ENCODE peak calls at places on chromosome 1, in seven cellular contexts. C is CD4-positive, alpha-beta T cell; M is dorsolateral prefrontal cortex; R is WTC11; B is uterus; E is AG10803; L is H9. V is an unnamed sample.

GRCh38 chr1:100130552-100131077 is 2.1 kb downstream of the SASS6 start:
- DNase-seq in E (peak; percentile 19), R (no peak), L (no peak), B (no peak), M (no peak), C (no peak), V (no peak)

GRCh38 chr1:22443332-22443731 is 8.3 kb upstream of the ZBTB40 start:
- DNase-seq in M (no peak), E (no peak), L (no peak), B (no peak), R (no peak), C (no peak), V (no peak)

GRCh38 chr1:7298749-7299151 is 472.3 kb upstream of the VAMP3 start:
- DNase-seq in R (no peak), L (no peak), C (no peak), M (no peak), E (peak; percentile 50), B (no peak), V (no peak)

GRCh38 chr1:23777979-23778814 is at the start of gene PITHD1:
- DNase-seq in M (peak; percentile 55), C (peak; percentile 73), L (peak; percentile 84), E (peak; percentile 76), B (peak; percentile 77), R (peak; percentile 76), V (peak; percentile 55)

GRCh38 chr1:9655127-9655723 is 3.7 kb downstream of the PIK3CD start:
- DNase-seq in C (peak; percentile 41), E (no peak), L (no peak), B (no peak), R (no peak), M (no peak), V (no peak)

GRCh38 chr1:225319951-225320350 is 107.9 kb downstream of the LBR start:
- DNase-seq in B (no peak), E (no peak), M (no peak), R (no peak), C (no peak), L (no peak), V (no peak)

GRCh38 chr1:68916227-68916853 is 419.5 kb upstream of the DEPDC1 start:
- DNase-seq in M (no peak), R (no peak), C (no peak), L (no peak), B (peak; percentile 16), E (peak; percentile 12), V (peak; percentile 88)

GRCh38 chr1:168081373-168082007 is 55.2 kb downstream of the GPR161 start:
- DNase-seq in M (no peak), B (no peak), R (no peak), E (peak; percentile 96), C (no peak), L (no peak), V (peak; percentile 71)

GRCh38 chr1:45205000-45205909 is 1.1 kb downstream of the ZSWIM5 start:
- DNase-seq in L (peak; percentile 61), M (peak; percentile 22), B (peak; percentile 44), E (peak; percentile 9), R (peak; percentile 67), C (no peak), V (no peak)

GRCh38 chr1:56774067-56774609 is 45.1 kb downstream of the FYB2 start:
- DNase-seq in E (no peak), C (no peak), B (no peak), M (no peak), R (no peak), L (no peak), V (no peak)

GRCh38 chr1:10507111-10507879 is 32.5 kb downstream of the PEX14 start:
- DNase-seq in L (peak; percentile 69), C (peak; percentile 49), M (no peak), R (peak; percentile 58), B (peak; percentile 37), E (peak; percentile 88), V (peak; percentile 56)

GRCh38 chr1:218668151-218668550 is 323.0 kb downstream of the TGFB2 start:
- DNase-seq in E (no peak), M (no peak), C (no peak), B (no peak), R (no peak), L (no peak), V (no peak)

GRCh38 chr1:204104331-204105222 is 31.7 kb downstream of the SOX13 start:
- DNase-seq in B (no peak), L (no peak), M (no peak), C (no peak), E (no peak), R (no peak), V (no peak)

GRCh38 chr1:150484861-150485260 is 2.4 kb upstream of the TARS2 start:
- DNase-seq in L (no peak), M (no peak), E (peak; percentile 59), C (no peak), R (no peak), B (no peak), V (no peak)
- TF ChIP-seq CTCF in L (peak; percentile 29), M (no peak), E (peak; percentile 71), C (no peak), R (no peak), B (no peak), V (peak; percentile 42)

DNA sequence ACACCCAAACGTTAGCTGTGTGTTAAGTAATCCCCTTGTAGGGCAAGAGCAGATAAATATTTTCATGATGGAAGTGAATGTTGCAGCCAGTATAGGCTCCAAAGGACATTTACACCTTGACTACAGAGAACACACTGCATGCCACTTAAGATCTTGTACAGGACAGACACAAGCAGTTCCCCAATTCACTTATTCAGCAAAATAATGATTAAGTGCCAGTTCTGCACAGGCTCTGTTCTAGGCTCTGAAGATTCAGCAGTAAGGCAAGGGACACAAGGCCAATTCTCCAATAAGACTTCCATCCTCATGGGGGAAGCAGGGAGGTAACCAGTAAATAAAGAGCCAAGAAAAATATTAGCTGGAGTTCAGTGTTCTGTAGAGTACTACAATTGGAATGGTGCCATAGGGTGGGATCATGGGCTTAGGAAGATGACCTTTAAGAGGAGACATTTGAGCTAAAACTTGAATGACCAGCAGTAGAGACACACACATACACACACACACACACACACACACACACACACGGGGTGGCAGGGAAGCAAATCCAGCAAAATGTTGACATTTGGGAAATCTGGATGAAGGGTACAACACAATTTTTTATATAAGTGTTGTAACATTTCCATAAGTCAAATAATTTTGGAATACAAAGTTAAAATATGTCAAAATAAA is 199.9 kb upstream of the JUN start:
- DNase-seq in B (no peak), L (no peak), C (no peak), R (no peak), M (no peak), E (no peak), V (no peak)
- TF ChIP-seq CTCF in B (no peak), L (no peak), C (no peak), R (no peak), M (no peak), E (no peak), V (no peak)

GRCh38 chr1:156136970-156137483 is 16.4 kb upstream of the SEMA4A start:
- DNase-seq in C (no peak), L (no peak), M (no peak), R (peak; percentile 55), E (no peak), B (no peak), V (no peak)
- TF ChIP-seq CTCF in C (no peak), L (peak; percentile 58), M (no peak), R (no peak), E (peak; percentile 17), B (no peak), V (peak; percentile 12)

GRCh38 chr1:186482661-186483255 is 21.8 kb upstream of the PDC start:
- DNase-seq in B (peak; percentile 50), E (peak; percentile 66), L (peak; percentile 72), C (no peak), R (peak; percentile 81), M (no peak), V (peak; percentile 28)
- TF ChIP-seq CTCF in B (peak; percentile 63), E (peak; percentile 100), L (peak; percentile 94), C (peak; percentile 71), R (peak; percentile 65), M (peak; percentile 84), V (peak; percentile 97)

GRCh38 chr1:167052389-167052788 is 37.8 kb downstream of the GPA33 start:
- DNase-seq in C (no peak), L (peak; percentile 81), E (no peak), M (no peak), B (no peak), R (peak; percentile 67), V (no peak)
- TF ChIP-seq CTCF in C (no peak), L (peak; percentile 85), E (peak; percentile 54), M (peak; percentile 47), B (no peak), R (peak; percentile 64), V (peak; percentile 38)

V was measured in AG09319.